ENCODE peak calls at places on chromosomes 7 and 10, in five cellular contexts. One of them, this sample, is unnamed.

GRCh38 chr7:44046321-44047061 is 2.0 kb downstream of the DBNL start:
- DNase-seq in K562: peak; percentile 43
- DNase-seq in H1: no peak
- DNase-seq in GM12878: peak; percentile 76
- DNase-seq in HepG2: no peak
- DNase-seq in this sample: no peak

GRCh38 chr7:41732279-41733062 is 29.6 kb upstream of the INHBA start:
- DNase-seq in HepG2: no peak
- DNase-seq in H1: no peak
- DNase-seq in K562: peak; percentile 2
- DNase-seq in GM12878: no peak
- DNase-seq in this sample: no peak

GRCh38 chr10:46541017-46541661 is 15.3 kb downstream of the GPRIN2 start:
- DNase-seq in GM12878: no peak
- DNase-seq in K562: peak; percentile 56
- DNase-seq in H1: peak; percentile 97
- DNase-seq in HepG2: no peak
- DNase-seq in this sample: peak; percentile 94

GRCh38 chr10:87870154-87870553 is 6.7 kb downstream of the PTEN start:
- DNase-seq in GM12878: no peak
- DNase-seq in H1: no peak
- DNase-seq in K562: no peak
- DNase-seq in HepG2: no peak
- DNase-seq in this sample: no peak

GRCh38 chr10:24519950-24520349 is 203.7 kb downstream of the ARHGAP21 start:
- DNase-seq in HepG2: no peak
- DNase-seq in K562: no peak
- DNase-seq in H1: peak; percentile 57
- DNase-seq in GM12878: no peak
- DNase-seq in this sample: no peak

GRCh38 chr7:140512317-140513000 is 33.2 kb upstream of the MKRN1 start:
- DNase-seq in H1: no peak
- DNase-seq in GM12878: no peak
- DNase-seq in K562: peak; percentile 86
- DNase-seq in HepG2: peak; percentile 46
- DNase-seq in this sample: peak; percentile 66

GRCh38 chr10:1291178-1292090 is 235.2 kb downstream of the WDR37 start:
- DNase-seq in K562: no peak
- DNase-seq in GM12878: no peak
- DNase-seq in H1: peak; percentile 40
- DNase-seq in HepG2: no peak
- DNase-seq in this sample: no peak

GRCh38 chr10:100327007-100327700 is 2.9 kb downstream of the PKD2L1 start:
- DNase-seq in HepG2: no peak
- DNase-seq in H1: no peak
- DNase-seq in K562: no peak
- DNase-seq in GM12878: peak; percentile 90
- DNase-seq in this sample: no peak

GRCh38 chr10:103720964-103721335 is 134.4 kb downstream of the SH3PXD2A start:
- DNase-seq in H1: no peak
- DNase-seq in GM12878: no peak
- DNase-seq in K562: no peak
- DNase-seq in HepG2: no peak
- DNase-seq in this sample: no peak

DNA sequence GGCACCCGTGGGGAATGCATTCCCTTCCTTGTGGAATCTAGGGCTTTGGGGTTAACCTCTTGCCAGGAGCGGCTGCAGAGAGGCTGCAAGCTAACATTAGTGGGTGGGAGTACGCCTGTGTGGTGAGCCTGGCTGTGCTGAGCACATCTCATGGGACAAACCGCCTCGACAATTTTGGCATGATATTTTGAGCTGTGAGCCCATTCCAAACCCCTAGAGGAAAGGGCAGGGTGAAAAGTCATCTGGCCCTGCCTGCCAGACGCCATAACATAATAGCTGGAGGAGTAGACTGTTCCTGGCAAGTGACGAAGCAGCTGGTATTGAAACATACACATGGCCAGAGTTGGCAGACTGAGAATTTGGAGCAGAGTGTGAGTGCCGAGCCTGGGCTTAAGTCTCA is 110.0 kb downstream of the TACC2 start:
- DNase-seq in H1: no peak
- DNase-seq in K562: no peak
- DNase-seq in HepG2: no peak
- DNase-seq in GM12878: no peak
- DNase-seq in this sample: no peak
- TF ChIP-seq HDAC2 in H1: no peak
- TF ChIP-seq HDAC2 in K562: no peak
- TF ChIP-seq HDAC2 in HepG2: no peak
- TF ChIP-seq HDAC2 in GM12878: no peak
- TF ChIP-seq HDAC2 in this sample: no peak

DNA sequence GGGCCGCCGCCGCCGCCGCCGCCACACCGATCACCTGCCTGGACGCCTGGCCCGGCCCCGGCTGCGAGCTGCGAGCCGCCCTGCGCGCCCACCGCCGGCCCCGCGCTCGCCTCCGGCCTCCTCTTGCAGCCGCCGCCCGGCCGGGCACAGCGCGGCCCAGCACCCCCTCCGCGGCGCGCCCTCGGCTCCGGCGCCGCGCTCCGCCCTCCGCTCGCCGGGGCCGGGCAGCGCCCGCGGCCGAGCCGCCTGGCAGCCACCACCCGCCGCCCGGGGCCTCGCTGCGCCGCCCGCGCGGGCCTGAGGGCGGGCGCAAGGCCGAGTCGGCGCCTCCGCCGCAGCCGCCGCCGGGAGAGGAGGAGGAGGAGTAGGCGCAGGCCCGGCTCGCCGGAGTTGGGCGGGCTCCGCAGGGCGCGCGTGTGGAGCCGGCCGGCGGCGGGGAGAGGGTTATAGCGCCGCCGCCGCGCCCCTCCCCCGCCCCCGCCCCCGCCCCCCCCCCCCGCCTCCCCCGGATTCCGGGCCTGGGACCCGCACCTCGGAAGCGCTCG is at the start of gene PDGFA:
- DNase-seq in HepG2: no peak
- DNase-seq in K562: peak; percentile 64
- DNase-seq in GM12878: no peak
- DNase-seq in H1: no peak
- DNase-seq in this sample: peak; percentile 73
- TF ChIP-seq HDAC2 in HepG2: no peak
- TF ChIP-seq HDAC2 in K562: no peak
- TF ChIP-seq HDAC2 in GM12878: no peak
- TF ChIP-seq HDAC2 in H1: no peak
- TF ChIP-seq HDAC2 in this sample: no peak

GRCh38 chr7:77923419-77923818 is 124.8 kb downstream of the PHTF2 start:
- DNase-seq in HepG2: no peak
- DNase-seq in K562: no peak
- DNase-seq in GM12878: no peak
- DNase-seq in H1: no peak
- DNase-seq in this sample: no peak
- TF ChIP-seq HDAC2 in HepG2: no peak
- TF ChIP-seq HDAC2 in K562: no peak
- TF ChIP-seq HDAC2 in GM12878: no peak
- TF ChIP-seq HDAC2 in H1: no peak
- TF ChIP-seq HDAC2 in this sample: no peak

DNA sequence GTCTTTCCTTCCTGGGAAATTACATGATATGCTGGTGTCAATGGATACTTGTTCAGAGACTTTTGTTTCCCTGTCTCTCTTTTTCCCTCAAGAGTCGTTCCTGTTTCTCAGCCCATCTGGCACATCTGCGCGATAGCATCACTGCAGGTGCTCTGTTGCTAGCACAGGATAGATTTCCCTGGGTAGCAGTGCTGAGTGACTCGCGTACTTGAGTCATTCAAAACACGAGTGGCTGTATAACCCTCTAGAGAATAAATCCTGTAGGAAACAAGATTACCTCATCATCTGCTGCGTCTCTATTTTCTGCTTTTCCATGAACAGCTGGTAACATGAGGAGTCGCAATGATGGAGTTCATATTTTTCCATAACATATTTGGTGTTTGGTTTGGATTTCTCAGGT is 452.0 kb upstream of the FZD8 start:
- DNase-seq in H1: no peak
- DNase-seq in GM12878: no peak
- DNase-seq in K562: no peak
- DNase-seq in HepG2: no peak
- DNase-seq in this sample: no peak
- TF ChIP-seq HDAC2 in H1: no peak
- TF ChIP-seq HDAC2 in GM12878: no peak
- TF ChIP-seq HDAC2 in K562: no peak
- TF ChIP-seq HDAC2 in HepG2: no peak
- TF ChIP-seq HDAC2 in this sample: no peak

DNA sequence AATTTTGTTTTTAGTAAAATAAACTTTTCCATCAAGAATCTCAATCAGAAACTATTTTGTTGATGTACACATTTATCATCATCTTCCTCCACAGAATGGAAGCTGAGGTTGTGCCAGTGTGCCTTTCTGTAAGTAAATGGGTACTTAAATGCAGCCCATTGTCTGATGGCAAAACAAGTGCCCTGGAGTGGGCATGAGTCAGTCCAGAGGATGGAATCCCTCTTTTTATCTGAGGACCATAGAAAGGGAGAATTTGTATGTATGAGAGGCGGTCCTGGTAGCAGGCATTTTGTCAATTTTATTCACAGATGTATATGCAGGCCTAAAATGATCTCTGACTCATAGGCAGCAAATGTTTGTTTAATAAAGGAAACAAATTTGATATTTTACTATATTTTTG is 102.1 kb upstream of the MAGI2 start:
- DNase-seq in H1: no peak
- DNase-seq in HepG2: no peak
- DNase-seq in GM12878: no peak
- DNase-seq in K562: no peak
- DNase-seq in this sample: no peak
- TF ChIP-seq HDAC2 in H1: no peak
- TF ChIP-seq HDAC2 in HepG2: no peak
- TF ChIP-seq HDAC2 in GM12878: no peak
- TF ChIP-seq HDAC2 in K562: no peak
- TF ChIP-seq HDAC2 in this sample: no peak

DNA sequence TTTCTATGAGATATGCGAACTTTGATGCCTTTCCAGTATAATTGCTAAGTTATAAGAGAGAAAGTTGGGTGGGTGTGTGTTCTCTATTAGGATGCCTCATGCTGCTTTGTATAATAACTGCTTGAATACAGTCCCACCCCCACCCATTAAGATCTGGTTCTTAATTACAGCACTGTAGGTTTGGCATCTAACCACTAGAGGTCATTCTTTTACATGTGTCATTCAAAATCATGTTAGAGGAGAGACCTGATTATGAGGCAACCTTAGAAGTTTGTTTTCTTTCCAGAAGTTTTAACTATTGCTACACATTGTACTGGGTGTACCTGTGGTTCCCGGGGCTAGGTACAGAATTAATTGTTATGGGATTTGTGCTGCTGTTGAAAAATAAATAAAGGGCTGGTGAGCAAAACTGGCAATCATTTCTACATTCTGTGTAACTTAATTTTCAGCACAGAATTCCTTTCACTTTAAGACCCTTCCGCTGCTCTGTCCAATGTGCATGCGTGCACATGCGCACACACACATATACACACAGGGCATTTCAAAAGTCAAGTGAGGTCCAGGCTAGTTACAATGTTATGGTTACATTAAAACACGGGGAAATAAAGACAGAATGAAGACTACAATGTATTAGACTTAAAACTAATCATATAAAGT is 1156.3 kb downstream of the SORCS3 start:
- DNase-seq in HepG2: peak; percentile 8
- DNase-seq in H1: no peak
- DNase-seq in GM12878: peak; percentile 5
- DNase-seq in K562: peak; percentile 1
- DNase-seq in this sample: peak; percentile 11
- TF ChIP-seq HDAC2 in HepG2: no peak
- TF ChIP-seq HDAC2 in H1: no peak
- TF ChIP-seq HDAC2 in GM12878: no peak
- TF ChIP-seq HDAC2 in K562: no peak
- TF ChIP-seq HDAC2 in this sample: no peak

This sample was measured in A549.